ENCODE peak calls at places on chromosomes 11 and 22, in six cellular contexts. O is Peyer's patch; V is PC-9; E is body of pancreas; Y is neural progenitor cell; I is naive thymus-derived CD4-positive, alpha-beta T cell. H is an unnamed sample. For H3K27me3 and H3K4me1, the result is how much of the 10 kb centered on the place peaks cover.

GRCh38 chr22:48757581-48757980 is 1070.1 kb downstream of the BRD1 start:
- DNase-seq in O (peak), V (no peak), E (no peak), Y (no peak), I (peak), H (no peak)

GRCh38 chr11:125201525-125202121 is 37.1 kb downstream of the PKNOX2 start:
- DNase-seq in O (no peak), V (no peak), E (peak), Y (peak), I (no peak), H (no peak)

GRCh38 chr11:78331711-78332110 is 85.9 kb downstream of the GAB2 start:
- DNase-seq in O (no peak), V (no peak), E (no peak), Y (peak), I (no peak), H (no peak)

GRCh38 chr11:115221461-115222069 is 282.6 kb downstream of the CADM1 start:
- DNase-seq in O (no peak), V (no peak), E (no peak), Y (no peak), I (no peak), H (no peak)

GRCh38 chr11:90542092-90542491 is 319.2 kb upstream of the CHORDC1 start:
- DNase-seq in O (no peak), V (no peak), E (no peak), Y (no peak), I (no peak), H (no peak)

GRCh38 chr11:8168485-8169257 is at the start of gene RIC3:
- DNase-seq in O (peak), V (no peak), E (peak), Y (peak), I (peak), H (peak)

GRCh38 chr11:124672531-124673215 is 866 bp downstream of the SIAE start:
- DNase-seq in O (no peak), V (peak), E (no peak), Y (no peak), I (no peak), H (no peak)

GRCh38 chr11:2263012-2263565 is 7.3 kb downstream of the ASCL2 start:
- DNase-seq in O (peak), V (no peak), E (no peak), Y (no peak), I (no peak), H (no peak)

GRCh38 chr11:103872748-103873147 is 163.7 kb upstream of the DDI1 start:
- DNase-seq in O (no peak), V (no peak), E (no peak), Y (no peak), I (no peak), H (no peak)

GRCh38 chr22:24810043-24810749 is 4.2 kb downstream of the SGSM1 start:
- DNase-seq in O (no peak), V (no peak), E (no peak), Y (peak), I (no peak), H (no peak)

GRCh38 chr11:108697872-108698473 is 33.1 kb downstream of the DDX10 start:
- DNase-seq in O (no peak), V (peak), E (peak), Y (peak), I (no peak), H (peak)

GRCh38 chr11:5922749-5923426 is 19.2 kb upstream of the OR56A3 start:
- DNase-seq in O (no peak), V (no peak), E (no peak), Y (no peak), I (no peak), H (no peak)

GRCh38 chr11:93672280-93672679 is 10.8 kb downstream of the CEP295 start:
- DNase-seq in O (no peak), V (no peak), E (no peak), Y (no peak), I (no peak), H (no peak)

GRCh38 chr11:93663021-93663420 is 1.5 kb downstream of the CEP295 start:
- DNase-seq in O (no peak), V (no peak), E (no peak), Y (peak), I (no peak), H (no peak)

GRCh38 chr11:93662177-93662575 is 694 bp downstream of the CEP295 start:
- DNase-seq in O (no peak), V (no peak), E (no peak), Y (no peak), I (no peak), H (no peak)

DNA sequence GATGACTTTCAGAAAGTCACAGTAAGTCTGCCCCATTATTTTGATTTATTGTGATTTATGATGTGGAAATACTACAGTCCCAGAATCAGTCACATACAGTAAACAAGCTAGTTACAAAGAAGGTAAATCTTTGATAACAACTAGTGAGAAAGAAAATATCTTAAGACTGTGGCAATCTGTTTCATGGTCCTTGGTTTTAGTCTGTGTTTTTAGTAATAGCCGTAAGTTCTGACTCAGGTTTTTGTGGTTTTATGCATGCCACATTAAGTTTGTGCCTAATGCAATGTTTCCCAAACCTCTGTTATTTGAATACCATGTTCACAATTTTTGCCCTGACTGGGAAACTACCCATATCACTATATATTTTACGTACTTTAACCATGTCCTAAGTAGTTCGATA is 6.7 kb downstream of the CEP295 start:
- DNase-seq in O (no peak), V (no peak), E (no peak), Y (no peak), I (no peak), H (no peak)
- H3K27me3 ChIP-seq in O (under half), V (under half), E (under half), Y (under half), I (under half), H (under half)

GRCh38 chr22:37182101-37182948 is 5.7 kb downstream of the C1QTNF6 start:
- DNase-seq in O (peak), V (no peak), E (no peak), Y (no peak), I (no peak), H (no peak)

GRCh38 chr22:37183432-37184379 is 4.3 kb downstream of the C1QTNF6 start:
- DNase-seq in O (peak), V (peak), E (no peak), Y (no peak), I (no peak), H (no peak)

GRCh38 chr22:37184380-37184755 is 3.7 kb downstream of the C1QTNF6 start:
- DNase-seq in O (peak), V (no peak), E (no peak), Y (no peak), I (no peak), H (no peak)

GRCh38 chr22:37181681-37182080 is 6.4 kb downstream of the C1QTNF6 start:
- DNase-seq in O (no peak), V (no peak), E (no peak), Y (no peak), I (no peak), H (no peak)

DNA sequence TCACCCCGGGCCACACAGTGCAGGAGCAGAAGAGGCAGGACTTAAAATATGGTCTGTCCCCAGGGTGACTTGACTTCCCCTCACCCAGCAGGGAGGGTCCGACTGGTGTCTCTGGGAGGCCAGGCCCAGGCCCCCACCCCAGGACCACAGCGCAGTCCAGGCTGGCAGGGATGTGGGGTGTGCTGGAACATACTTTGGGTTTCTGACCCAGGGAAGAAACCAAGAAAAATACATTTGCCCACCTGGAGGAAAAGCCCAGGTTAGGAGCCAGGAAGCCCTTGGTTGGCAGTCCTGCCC is 5.2 kb downstream of the C1QTNF6 start:
- DNase-seq in O (peak), V (no peak), E (no peak), Y (no peak), I (no peak), H (no peak)
- H3K4me1 ChIP-seq in O (under half), V (under half), E (under half), Y (under half), I (under half), H (under half)

DNA sequence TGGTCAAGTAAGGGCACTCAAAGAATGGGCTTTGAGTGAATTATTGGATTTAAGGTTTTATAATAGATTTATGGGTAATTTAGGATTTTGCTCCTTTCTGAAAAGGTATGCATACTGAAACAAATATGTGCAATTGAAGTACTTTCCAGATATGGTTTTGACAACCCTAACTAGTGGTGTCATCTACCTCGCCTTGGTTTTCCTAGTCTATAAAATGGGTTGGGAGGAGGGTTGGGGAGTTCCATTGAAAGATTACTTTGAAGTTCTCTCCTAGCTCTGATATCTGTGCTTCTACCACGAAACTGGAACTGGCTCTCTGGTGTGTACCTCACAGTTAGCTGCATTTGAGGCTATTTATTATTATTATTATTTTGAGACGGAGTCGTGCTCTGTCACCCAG is 431 bp upstream of the SPTBN2 start:
- DNase-seq in O (no peak), V (no peak), E (no peak), Y (no peak), I (no peak), H (no peak)
- H3K27me3 ChIP-seq in O (under half), V (under half), E (under half), Y (half or more), I (under half), H (under half)

DNA sequence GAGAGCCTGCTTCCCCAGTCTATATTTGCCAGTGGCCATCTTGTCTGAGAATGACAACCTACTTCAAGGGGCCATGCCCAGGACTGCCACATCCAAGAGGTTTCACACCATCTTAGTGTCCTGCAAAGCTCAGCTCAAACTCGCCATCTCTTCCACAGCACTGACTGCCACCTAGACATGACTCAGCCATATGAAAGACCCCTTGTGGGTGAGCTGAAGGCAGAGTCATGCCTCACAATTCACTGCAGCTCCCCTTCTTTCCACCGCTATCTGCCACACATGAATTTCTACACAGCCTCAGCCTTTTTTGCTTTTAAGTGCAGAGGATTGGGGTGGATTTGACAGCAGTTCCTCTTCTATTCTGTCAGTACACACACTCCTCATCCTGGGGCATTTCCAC is 127.5 kb downstream of the GALNT18 start:
- DNase-seq in O (no peak), V (no peak), E (no peak), Y (no peak), I (no peak), H (no peak)
- H3K4me1 ChIP-seq in O (under half), V (under half), E (under half), Y (under half), I (under half), H (under half)

GRCh38 chr22:36599771-36600170 is 70.8 kb upstream of the EIF3D start:
- DNase-seq in O (no peak), V (no peak), E (no peak), Y (no peak), I (no peak), H (no peak)
- H3K27me3 ChIP-seq in O (under half), V (half or more), E (under half), Y (under half), I (under half), H (under half)

GRCh38 chr11:128509990-128510389 is 77.4 kb downstream of the ETS1 start:
- DNase-seq in O (no peak), V (no peak), E (no peak), Y (no peak), I (no peak), H (no peak)

GRCh38 chr11:128513915-128514681 is 73.3 kb downstream of the ETS1 start:
- DNase-seq in O (no peak), V (no peak), E (no peak), Y (no peak), I (no peak), H (no peak)

GRCh38 chr11:128515086-128515485 is 72.3 kb downstream of the ETS1 start:
- DNase-seq in O (no peak), V (no peak), E (no peak), Y (no peak), I (no peak), H (no peak)

GRCh38 chr11:128511712-128512111 is 75.6 kb downstream of the ETS1 start:
- DNase-seq in O (no peak), V (no peak), E (no peak), Y (no peak), I (no peak), H (no peak)

GRCh38 chr11:128512478-128513127 is 74.8 kb downstream of the ETS1 start:
- DNase-seq in O (no peak), V (no peak), E (no peak), Y (no peak), I (no peak), H (no peak)
- H3K4me1 ChIP-seq in O (under half), V (under half), E (half or more), Y (under half), I (half or more), H (half or more)

DNA sequence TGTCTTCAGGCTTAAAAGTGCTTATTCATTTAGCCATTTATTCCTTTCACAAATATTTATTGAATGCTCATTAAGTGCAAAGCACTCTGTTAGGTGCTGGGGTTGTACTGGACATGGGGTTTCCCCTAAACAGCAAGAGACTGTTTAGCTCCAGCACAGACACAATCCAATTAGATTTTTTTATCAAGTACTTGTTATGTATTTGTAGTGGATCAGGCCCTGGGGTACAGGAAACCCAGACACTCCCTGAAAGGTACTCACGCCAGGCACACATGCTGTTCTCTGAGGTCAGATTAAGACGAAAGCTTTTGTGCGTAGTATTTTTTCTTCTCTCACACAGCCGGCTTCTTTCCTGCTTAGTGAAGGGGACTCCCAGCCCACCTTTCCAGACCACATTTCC is 218.1 kb upstream of the PLET1 start:
- DNase-seq in O (no peak), V (no peak), E (no peak), Y (no peak), I (no peak), H (no peak)
- H3K27me3 ChIP-seq in O (under half), V (under half), E (under half), Y (under half), I (under half), H (under half)

GRCh38 chr11:35796542-35796941 is 134.0 kb downstream of the TRIM44 start:
- DNase-seq in O (no peak), V (peak), E (no peak), Y (no peak), I (no peak), H (no peak)
- H3K4me1 ChIP-seq in O (under half), V (half or more), E (under half), Y (under half), I (under half), H (under half)

DNA sequence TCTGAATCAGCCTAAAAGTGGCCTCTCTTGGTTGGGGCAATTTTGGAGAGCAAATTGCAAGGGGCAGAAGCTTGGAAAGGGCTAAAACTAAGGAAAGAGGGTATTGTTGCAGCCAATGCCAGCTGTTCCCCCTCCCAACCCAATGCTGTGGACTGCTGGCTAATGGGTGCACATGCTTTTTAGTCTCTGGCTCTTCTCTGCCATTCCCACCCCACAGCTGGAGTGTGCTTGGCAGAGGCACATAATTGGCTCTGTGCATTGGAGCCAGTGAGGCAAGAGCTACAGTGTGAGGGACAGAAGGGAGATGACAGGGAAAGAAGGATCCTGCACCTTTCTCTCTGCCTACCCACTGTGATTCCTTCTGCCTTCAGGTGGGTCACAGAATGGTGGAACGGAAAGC is 140.0 kb downstream of the NECTIN1 start:
- DNase-seq in O (no peak), V (no peak), E (no peak), Y (no peak), I (no peak), H (no peak)
- H3K27me3 ChIP-seq in O (under half), V (under half), E (under half), Y (under half), I (under half), H (under half)

GRCh38 chr11:65557280-65558001 is 718 bp downstream of the LTBP3 start:
- DNase-seq in O (no peak), V (no peak), E (no peak), Y (peak), I (peak), H (no peak)

GRCh38 chr11:65558002-65558784 is at the start of gene LTBP3:
- DNase-seq in O (peak), V (peak), E (peak), Y (peak), I (peak), H (peak)

GRCh38 chr11:65554842-65555395 is 3.2 kb downstream of the LTBP3 start:
- DNase-seq in O (no peak), V (no peak), E (no peak), Y (no peak), I (no peak), H (no peak)

GRCh38 chr11:65555693-65556231 is 2.4 kb downstream of the LTBP3 start:
- DNase-seq in O (no peak), V (peak), E (peak), Y (no peak), I (peak), H (no peak)

DNA sequence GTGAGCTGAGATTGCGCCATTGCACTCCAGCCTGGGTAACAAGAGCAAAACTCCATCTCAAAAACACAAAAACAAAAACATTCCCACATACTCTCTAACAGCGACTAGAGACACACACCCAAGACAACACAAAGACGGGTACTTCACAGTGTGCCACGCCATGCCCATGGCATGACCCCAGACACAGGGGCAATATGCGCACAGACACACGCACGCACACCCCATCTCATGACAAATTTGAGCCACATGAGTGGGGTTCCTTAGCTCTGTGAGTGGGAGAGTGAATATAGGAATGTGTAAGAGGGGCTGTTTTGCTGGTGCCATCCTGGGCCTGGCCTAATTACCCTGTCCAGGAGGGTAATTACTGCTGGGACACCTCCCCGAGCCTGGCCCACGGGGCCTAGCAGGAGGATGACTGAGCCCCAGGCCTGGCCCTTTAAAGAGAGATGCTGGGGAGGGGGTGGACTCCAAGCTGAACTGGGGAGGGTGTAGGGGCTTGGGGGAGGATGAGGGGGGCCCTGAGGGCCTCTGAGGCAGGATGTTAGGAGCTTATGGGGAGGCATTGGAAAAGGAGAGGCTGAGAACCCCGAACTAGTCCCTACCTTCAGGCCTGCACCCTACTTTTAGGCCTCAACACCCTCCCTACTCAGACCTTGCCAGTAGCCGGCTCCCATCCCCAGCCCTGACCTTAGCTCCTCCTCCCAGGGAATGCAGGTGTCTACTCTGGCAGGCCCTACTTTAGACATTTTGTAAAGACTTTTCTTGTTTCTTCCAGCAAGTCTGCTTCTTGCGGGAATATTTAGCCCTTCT is 1.5 kb downstream of the LTBP3 start:
- DNase-seq in O (no peak), V (peak), E (no peak), Y (no peak), I (no peak), H (no peak)
- H3K4me1 ChIP-seq in O (under half), V (half or more), E (half or more), Y (under half), I (half or more), H (half or more)

H was measured in CD8-positive, alpha-beta memory T cell.